ENCODE peak calls at places on chromosomes 12 and 14, in four cellular contexts. H, D, T and R are unnamed samples.

GRCh38 chr12:41521872-41522379 is 333.8 kb downstream of the PDZRN4 start:
- DNase-seq in H (no peak), D (no peak), T (no peak), R (peak)

GRCh38 chr14:76376878-76377523 is 1.1 kb downstream of the ESRRB start:
- DNase-seq in H (no peak), D (peak), T (no peak), R (no peak)

GRCh38 chr14:101185081-101185835 is 281.7 kb upstream of the RTL1 start:
- DNase-seq in H (no peak), D (no peak), T (no peak), R (no peak)

GRCh38 chr14:59332727-59333126 is 132.5 kb downstream of the GPR135 start:
- DNase-seq in H (no peak), D (no peak), T (no peak), R (no peak)

GRCh38 chr12:21710944-21711343 is 53.3 kb upstream of the LDHB start:
- DNase-seq in H (no peak), D (no peak), T (no peak), R (no peak)

GRCh38 chr12:11023387-11023786 is 967 bp upstream of the TAS2R19 start:
- DNase-seq in H (no peak), D (no peak), T (no peak), R (no peak)

GRCh38 chr12:23950011-23950774 is 723 bp upstream of the SOX5 start:
- DNase-seq in H (no peak), D (peak), T (no peak), R (no peak)

GRCh38 chr14:45177081-45177480 is 41.4 kb downstream of the FANCM start:
- DNase-seq in H (no peak), D (no peak), T (no peak), R (no peak)

GRCh38 chr12:31958601-31959000 is 614 bp upstream of the RESF1 start:
- DNase-seq in H (no peak), D (peak), T (no peak), R (no peak)

GRCh38 chr12:25960926-25961325 is 2.4 kb downstream of the RASSF8 start:
- DNase-seq in H (no peak), D (no peak), T (no peak), R (no peak)

GRCh38 chr14:50835280-50835679 is 4.3 kb upstream of the NIN start:
- DNase-seq in H (no peak), D (no peak), T (no peak), R (peak)

GRCh38 chr12:110340706-110341105 is 59.7 kb downstream of the ATP2A2 start:
- DNase-seq in H (no peak), D (no peak), T (no peak), R (no peak)

GRCh38 chr12:40946612-40947194 is 241.4 kb upstream of the PDZRN4 start:
- DNase-seq in H (no peak), D (peak), T (no peak), R (peak)

GRCh38 chr12:67056329-67056728 is 212.8 kb upstream of the CAND1 start:
- DNase-seq in H (no peak), D (no peak), T (no peak), R (no peak)

GRCh38 chr12:30796891-30797371 is 42.2 kb upstream of the CAPRIN2 start:
- DNase-seq in H (no peak), D (peak), T (no peak), R (no peak)

GRCh38 chr12:7646178-7646475 is 19.6 kb downstream of the APOBEC1 start:
- DNase-seq in H (no peak), D (no peak), T (no peak), R (no peak)

GRCh38 chr14:64502476-64503183 is 1.0 kb downstream of the ZBTB25 start:
- DNase-seq in H (no peak), D (peak), T (no peak), R (peak)

GRCh38 chr14:30283822-30284446 is 275.0 kb upstream of the G2E3 start:
- DNase-seq in H (no peak), D (peak), T (no peak), R (no peak)

GRCh38 chr12:109018276-109018675 is 2.6 kb downstream of the SVOP start:
- DNase-seq in H (no peak), D (peak), T (no peak), R (no peak)

GRCh38 chr12:64433915-64434314 is 18.0 kb upstream of the TBK1 start:
- DNase-seq in H (no peak), D (no peak), T (no peak), R (no peak)

GRCh38 chr12:62933220-62933870 is 1.6 kb downstream of the PPM1H start:
- DNase-seq in H (peak), D (peak), T (peak), R (no peak)

GRCh38 chr14:93103392-93104080 is 12.2 kb downstream of the ITPK1 start:
- DNase-seq in H (no peak), D (no peak), T (no peak), R (peak)

GRCh38 chr12:5094986-5095385 is 51.3 kb downstream of the KCNA5 start:
- DNase-seq in H (no peak), D (no peak), T (no peak), R (no peak)

GRCh38 chr12:69994593-69995222 is 169.7 kb downstream of the MYRFL start:
- DNase-seq in H (no peak), D (no peak), T (no peak), R (no peak)

GRCh38 chr14:91942946-91943345 is 4.5 kb downstream of the FBLN5 start:
- DNase-seq in H (no peak), D (no peak), T (no peak), R (no peak)

GRCh38 chr14:22314183-22314820 is 274.7 kb downstream of the DAD1 start:
- DNase-seq in H (no peak), D (peak), T (no peak), R (peak)

GRCh38 chr12:25151476-25151875 is 43.5 kb downstream of the DNAI7 start:
- DNase-seq in H (peak), D (peak), T (peak), R (no peak)

GRCh38 chr14:99879401-99880295 is 86.4 kb downstream of the EML1 start:
- DNase-seq in H (no peak), D (no peak), T (no peak), R (no peak)

GRCh38 chr14:34020014-34020413 is 69.1 kb upstream of the EGLN3 start:
- DNase-seq in H (no peak), D (no peak), T (no peak), R (no peak)

GRCh38 chr14:34018125-34018524 is 67.3 kb upstream of the EGLN3 start:
- DNase-seq in H (no peak), D (no peak), T (no peak), R (peak)

GRCh38 chr14:34021096-34021495 is 70.2 kb upstream of the EGLN3 start:
- DNase-seq in H (no peak), D (no peak), T (no peak), R (no peak)

GRCh38 chr14:34014936-34015335 is 64.1 kb upstream of the EGLN3 start:
- DNase-seq in H (no peak), D (no peak), T (no peak), R (no peak)

DNA sequence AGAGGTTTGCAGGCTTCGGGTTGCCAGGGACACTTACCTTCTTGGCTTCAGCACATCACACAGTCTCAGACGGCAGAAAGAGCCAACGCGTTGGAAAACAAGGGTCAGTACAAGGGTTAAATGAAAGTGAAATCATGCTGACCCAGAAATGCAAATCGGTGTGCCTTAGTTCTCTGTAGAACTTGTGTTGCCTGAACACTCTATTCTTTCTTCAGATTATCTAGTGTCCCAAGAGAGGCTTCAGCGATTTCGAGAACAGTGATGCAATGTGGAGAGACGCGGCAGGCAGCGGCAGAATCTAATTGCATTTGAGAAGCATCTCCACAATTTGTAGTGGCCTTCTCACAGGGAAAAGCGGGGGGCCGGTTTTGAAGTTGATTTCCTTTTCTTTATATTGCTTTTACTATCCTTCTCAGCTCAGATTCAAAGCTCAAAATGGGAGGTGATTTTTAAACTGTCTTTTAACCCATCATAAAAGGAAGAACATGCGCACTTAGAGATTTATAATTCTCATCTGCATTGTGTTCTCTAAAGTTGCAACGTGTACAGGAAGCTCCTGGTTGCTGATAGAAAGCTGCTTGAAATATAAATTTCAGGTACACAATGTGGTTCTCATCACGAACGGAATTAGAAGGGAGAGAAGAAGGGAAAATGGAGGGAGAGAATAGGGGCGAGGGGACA is 67.8 kb upstream of the EGLN3 start:
- DNase-seq in H (peak), D (no peak), T (peak), R (no peak)
- H3K4me3 ChIP-seq in H (peak), D (no peak), T (peak), R (peak)

DNA sequence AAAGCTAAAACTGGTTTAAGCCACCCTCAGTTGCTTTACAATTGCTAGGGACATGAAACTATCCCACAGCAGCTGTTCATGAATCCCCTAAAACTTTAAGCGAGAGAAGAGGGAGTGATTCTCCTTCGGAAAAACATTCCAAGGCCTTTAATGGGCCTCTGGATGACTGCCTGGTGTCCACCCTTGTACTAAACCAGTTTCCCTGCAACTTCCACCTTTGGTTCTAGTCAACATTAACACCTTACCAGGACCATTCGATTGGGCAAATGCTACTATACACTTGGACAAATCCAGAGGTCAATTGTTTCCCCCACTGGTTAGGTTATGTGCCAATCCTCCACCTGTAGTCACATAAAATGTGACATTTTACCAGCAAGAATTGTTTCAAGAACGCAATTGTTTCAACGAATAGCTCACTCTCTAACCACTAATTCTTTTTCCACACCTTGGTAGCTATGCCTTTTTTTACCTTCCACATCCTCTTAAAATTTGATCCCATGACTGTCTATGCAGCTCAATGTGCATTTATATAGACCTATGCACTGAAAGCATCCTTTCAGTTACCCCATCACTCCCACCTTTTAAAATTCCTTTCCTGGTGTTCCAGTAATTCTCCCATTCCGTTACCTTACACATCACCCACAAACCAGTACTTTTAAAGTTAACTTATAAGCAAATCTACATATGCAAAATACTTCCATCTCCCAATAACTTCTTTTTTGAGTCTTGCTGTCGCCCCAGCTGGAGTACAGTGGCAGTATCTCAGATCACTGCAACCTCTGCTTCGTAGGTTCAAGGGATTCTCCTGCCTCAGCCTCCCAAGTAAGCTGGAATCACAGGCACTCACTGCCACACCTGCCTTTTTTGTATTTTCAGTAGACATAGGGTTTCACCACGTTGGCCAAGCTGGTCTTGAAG is 3.6 kb downstream of the UBC start:
- DNase-seq in H (no peak), D (peak), T (no peak), R (peak)
- H3K4me3 ChIP-seq in H (peak), D (no peak), T (peak), R (peak)

DNA sequence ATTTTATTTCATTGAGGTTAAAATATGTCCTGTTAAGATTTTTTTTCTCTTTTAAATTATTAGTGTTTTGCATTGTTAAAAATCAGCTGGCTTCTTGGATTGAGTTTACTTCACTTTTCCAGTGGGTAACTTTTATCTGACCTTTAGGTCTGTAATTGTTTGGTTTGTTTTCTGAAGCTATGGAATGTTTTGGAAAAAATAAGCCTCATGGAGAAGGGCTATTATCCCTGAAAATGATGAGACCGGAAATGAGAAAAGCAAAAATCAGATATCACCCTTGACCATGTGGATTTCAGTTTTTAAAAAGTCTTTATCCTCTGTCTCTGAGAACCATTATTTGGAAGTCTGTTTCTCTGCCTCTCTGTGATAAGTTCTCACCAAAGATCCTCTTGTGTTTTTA is 180.9 kb downstream of the RAD51B start:
- DNase-seq in H (no peak), D (no peak), T (no peak), R (no peak)
- H3K4me3 ChIP-seq in H (no peak), D (no peak), T (no peak), R (no peak)

GRCh38 chr14:96268426-96269358 is 12.7 kb downstream of the BDKRB1 start:
- DNase-seq in H (peak), D (no peak), T (no peak), R (no peak)

GRCh38 chr14:96267916-96268315 is 11.9 kb downstream of the BDKRB1 start:
- DNase-seq in H (no peak), D (no peak), T (no peak), R (no peak)

GRCh38 chr14:96265387-96265786 is 9.4 kb downstream of the BDKRB1 start:
- DNase-seq in H (no peak), D (no peak), T (no peak), R (no peak)

GRCh38 chr14:96269359-96269710 is 13.3 kb downstream of the BDKRB1 start:
- DNase-seq in H (no peak), D (no peak), T (no peak), R (no peak)

DNA sequence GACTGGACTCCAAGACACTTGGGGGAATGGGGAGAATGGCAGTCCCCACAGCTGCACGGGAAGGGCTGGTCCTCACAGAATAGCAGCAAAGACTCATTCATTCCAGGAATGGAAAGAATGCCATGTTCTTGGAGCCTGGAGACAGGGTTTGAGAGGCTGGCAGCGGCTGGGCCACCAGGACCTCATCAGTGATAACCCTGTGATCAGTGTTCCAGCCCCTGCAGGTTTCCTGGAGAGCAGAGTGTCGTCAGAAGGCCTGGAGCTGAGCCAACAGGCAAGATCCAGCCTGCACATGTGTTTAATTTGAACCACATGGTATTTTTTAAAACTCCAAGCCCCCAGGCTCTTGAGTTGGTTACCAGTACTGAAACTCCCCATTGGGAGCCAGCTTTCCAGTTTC is 11.3 kb downstream of the BDKRB1 start:
- DNase-seq in H (no peak), D (no peak), T (no peak), R (no peak)
- H3K4me3 ChIP-seq in H (no peak), D (no peak), T (no peak), R (no peak)

GRCh38 chr12:102964872-102965271 is 7.4 kb downstream of the ASCL1 start:
- DNase-seq in H (no peak), D (peak), T (no peak), R (peak)
- H3K4me3 ChIP-seq in H (no peak), D (peak), T (no peak), R (peak)

GRCh38 chr14:77709412-77709811 is 1.5 kb downstream of the SLIRP start:
- DNase-seq in H (no peak), D (no peak), T (no peak), R (no peak)
- H3K4me3 ChIP-seq in H (peak), D (peak), T (peak), R (peak)

DNA sequence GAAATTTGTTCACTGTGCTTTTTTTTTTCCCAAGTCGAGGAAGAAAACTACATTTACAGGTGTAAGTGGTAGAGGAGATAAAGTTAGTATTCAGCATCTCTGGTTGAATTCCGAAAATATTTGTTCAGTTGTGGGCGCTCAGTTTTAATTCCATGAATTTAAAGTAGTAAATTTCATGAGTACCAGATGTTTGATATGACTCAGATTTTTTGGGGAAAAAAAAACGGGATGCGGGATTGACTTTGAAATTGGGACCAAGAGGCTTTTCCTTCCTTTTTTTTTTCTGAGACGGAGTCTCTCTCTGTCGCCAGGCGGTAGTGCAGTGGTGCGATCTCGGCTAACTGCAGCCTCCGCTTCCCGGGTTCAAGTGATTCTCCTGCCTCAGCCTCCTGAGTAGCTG is 1.6 kb downstream of the TULP3 start:
- DNase-seq in H (no peak), D (no peak), T (no peak), R (no peak)
- H3K4me3 ChIP-seq in H (peak), D (peak), T (peak), R (no peak)

DNA sequence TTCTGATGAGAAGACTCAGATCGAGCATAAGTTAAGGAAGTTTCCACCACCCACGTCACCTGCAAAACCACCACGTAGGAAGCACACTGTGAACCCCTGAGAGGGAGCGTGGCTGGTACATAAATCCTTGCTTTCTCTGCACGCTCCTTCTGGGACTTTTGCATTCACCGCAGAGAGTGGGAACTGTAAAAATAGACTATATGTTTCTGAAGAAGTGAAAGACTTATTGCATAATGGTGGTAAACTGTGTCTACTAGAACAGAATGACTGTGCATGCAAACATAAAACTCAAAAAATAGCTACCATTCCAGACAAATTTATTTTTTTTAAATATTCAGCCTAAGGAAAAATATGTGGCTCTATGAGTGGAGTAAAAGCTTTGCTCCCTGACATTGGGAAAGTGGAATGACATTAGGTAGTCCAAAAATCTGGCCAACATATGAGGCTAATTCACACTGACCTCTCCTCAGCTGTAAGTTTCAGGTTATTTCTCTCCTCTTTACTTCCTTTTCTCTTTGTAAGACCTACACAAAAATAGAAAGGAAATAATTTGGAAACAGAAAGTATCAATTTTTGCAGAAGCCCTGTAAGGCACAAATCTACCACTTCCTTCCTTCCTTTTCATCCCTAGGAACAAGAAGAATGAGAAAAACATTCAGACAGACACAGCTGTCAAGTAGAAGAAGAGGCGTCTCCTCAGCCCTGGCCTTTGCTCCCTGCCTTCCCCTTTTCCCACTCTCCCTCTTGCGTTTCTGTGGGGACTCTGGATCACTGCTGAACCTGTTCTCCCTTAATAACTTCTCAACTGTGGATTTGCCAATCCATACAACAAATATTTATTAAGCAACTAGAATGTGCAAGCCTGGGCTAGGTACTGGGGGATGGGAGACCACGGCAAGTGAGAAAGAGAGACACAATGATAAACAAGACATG is 264.3 kb upstream of the FOXN3 start:
- DNase-seq in H (no peak), D (no peak), T (no peak), R (peak)
- H3K4me3 ChIP-seq in H (no peak), D (no peak), T (no peak), R (peak)